ENCODE peak calls at places on chromosome 6, in four cellular contexts. A, U, P and Y are unnamed samples. For H3K9me3 and H3K36me3, the result is how much of the 10 kb centered on the place peaks cover.

GRCh38 chr6:17015551-17016381 is 86.1 kb upstream of the STMND1 start:
- DNase-seq in A (no peak), U (peak), P (no peak), Y (peak)

GRCh38 chr6:161151660-161152526 is 122.0 kb downstream of the AGPAT4 start:
- DNase-seq in A (no peak), U (no peak), P (no peak), Y (no peak)

GRCh38 chr6:2127484-2127911 is 117.9 kb downstream of the GMDS start:
- DNase-seq in A (peak), U (peak), P (no peak), Y (no peak)

GRCh38 chr6:162852810-162853577 is 125.2 kb downstream of the PACRG start:
- DNase-seq in A (no peak), U (no peak), P (no peak), Y (no peak)

GRCh38 chr6:157410088-157410487 is 29.1 kb downstream of the ZDHHC14 start:
- DNase-seq in A (no peak), U (no peak), P (no peak), Y (no peak)

GRCh38 chr6:30744054-30744805 is at the start of gene IER3:
- DNase-seq in A (peak), U (peak), P (peak), Y (peak)

GRCh38 chr6:43491750-43492661 is 14.6 kb downstream of the TJAP1 start:
- DNase-seq in A (peak), U (peak), P (peak), Y (peak)

GRCh38 chr6:153167026-153167891 is 36.2 kb upstream of the RGS17 start:
- DNase-seq in A (no peak), U (no peak), P (no peak), Y (no peak)

GRCh38 chr6:157768304-157768703 is 54.7 kb upstream of the SNX9 start:
- DNase-seq in A (no peak), U (no peak), P (peak), Y (no peak)

GRCh38 chr6:157047328-157047727 is 270.1 kb downstream of the ARID1B start:
- DNase-seq in A (no peak), U (no peak), P (no peak), Y (no peak)

GRCh38 chr6:157552171-157552747 is 171.3 kb downstream of the ZDHHC14 start:
- DNase-seq in A (no peak), U (no peak), P (no peak), Y (no peak)

GRCh38 chr6:128327890-128328289 is 192.5 kb downstream of the PTPRK start:
- DNase-seq in A (no peak), U (no peak), P (peak), Y (no peak)

GRCh38 chr6:135269399-135270005 is 88.4 kb downstream of the MYB start:
- DNase-seq in A (no peak), U (no peak), P (no peak), Y (no peak)

GRCh38 chr6:6515691-6516607 is 72.6 kb upstream of the LY86 start:
- DNase-seq in A (no peak), U (no peak), P (no peak), Y (no peak)

GRCh38 chr6:163490826-163491577 is 76.5 kb downstream of the QKI start:
- DNase-seq in A (peak), U (peak), P (no peak), Y (peak)

GRCh38 chr6:8080338-8081151 is 16.4 kb upstream of the BLOC1S5 start:
- DNase-seq in A (no peak), U (no peak), P (no peak), Y (no peak)

GRCh38 chr6:148027201-148027600 is 315.4 kb upstream of the SASH1 start:
- DNase-seq in A (no peak), U (no peak), P (no peak), Y (no peak)

GRCh38 chr6:118725944-118726343 is 74.6 kb upstream of the CEP85L start:
- DNase-seq in A (no peak), U (no peak), P (no peak), Y (no peak)

GRCh38 chr6:13455604-13456003 is 31.8 kb downstream of the GFOD1 start:
- DNase-seq in A (no peak), U (no peak), P (no peak), Y (no peak)

GRCh38 chr6:13452346-13453171 is 34.8 kb downstream of the GFOD1 start:
- DNase-seq in A (no peak), U (no peak), P (no peak), Y (no peak)

GRCh38 chr6:13453771-13454251 is 33.6 kb downstream of the GFOD1 start:
- DNase-seq in A (no peak), U (no peak), P (no peak), Y (no peak)

GRCh38 chr6:13453172-13453552 is 34.2 kb downstream of the GFOD1 start:
- DNase-seq in A (no peak), U (no peak), P (no peak), Y (no peak)

DNA sequence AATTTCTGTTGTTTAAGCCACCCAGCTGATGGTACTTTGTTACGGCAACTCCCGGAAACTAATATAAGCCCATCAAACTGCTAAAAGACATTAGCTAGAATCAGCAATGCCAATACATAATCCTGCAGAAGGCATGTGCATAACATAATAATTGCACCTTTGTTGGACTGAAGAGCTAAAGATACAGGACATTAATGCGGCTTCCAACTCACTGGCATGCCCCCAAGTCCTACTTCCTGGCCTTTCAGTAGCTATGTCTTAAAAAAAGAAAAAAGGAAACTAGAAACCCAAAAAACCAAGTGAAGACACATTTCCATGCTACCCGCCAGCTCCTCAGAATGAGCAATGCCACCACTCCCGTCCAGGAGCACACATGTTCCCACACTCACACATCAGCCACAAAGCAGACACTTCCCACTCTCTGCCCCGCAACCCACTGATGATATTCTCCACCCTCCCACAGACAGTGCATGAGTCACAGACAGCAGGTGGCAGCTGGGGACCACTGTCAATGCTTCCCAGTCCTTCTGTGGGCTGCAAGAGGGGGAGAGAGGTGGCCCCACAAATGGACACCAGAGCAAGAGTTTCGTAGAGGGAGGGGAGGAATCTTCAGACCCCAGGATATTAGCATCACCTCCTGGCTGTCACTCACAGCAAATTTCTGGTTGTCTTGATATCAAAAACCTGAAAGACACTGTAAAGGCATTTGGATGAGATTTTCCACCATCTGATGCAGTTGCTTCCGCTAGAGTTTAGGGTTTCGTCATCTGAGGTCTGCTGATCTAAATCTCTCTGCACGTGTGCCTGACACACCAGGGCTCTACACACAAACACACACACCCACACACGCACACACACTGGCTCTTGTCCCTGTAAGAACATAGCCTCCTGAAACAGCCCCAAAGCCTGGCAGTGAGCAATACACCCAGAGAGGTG is 32.8 kb downstream of the GFOD1 start:
- DNase-seq in A (peak), U (peak), P (no peak), Y (no peak)
- H3K27ac ChIP-seq in A (peak), U (peak), P (peak), Y (no peak)

DNA sequence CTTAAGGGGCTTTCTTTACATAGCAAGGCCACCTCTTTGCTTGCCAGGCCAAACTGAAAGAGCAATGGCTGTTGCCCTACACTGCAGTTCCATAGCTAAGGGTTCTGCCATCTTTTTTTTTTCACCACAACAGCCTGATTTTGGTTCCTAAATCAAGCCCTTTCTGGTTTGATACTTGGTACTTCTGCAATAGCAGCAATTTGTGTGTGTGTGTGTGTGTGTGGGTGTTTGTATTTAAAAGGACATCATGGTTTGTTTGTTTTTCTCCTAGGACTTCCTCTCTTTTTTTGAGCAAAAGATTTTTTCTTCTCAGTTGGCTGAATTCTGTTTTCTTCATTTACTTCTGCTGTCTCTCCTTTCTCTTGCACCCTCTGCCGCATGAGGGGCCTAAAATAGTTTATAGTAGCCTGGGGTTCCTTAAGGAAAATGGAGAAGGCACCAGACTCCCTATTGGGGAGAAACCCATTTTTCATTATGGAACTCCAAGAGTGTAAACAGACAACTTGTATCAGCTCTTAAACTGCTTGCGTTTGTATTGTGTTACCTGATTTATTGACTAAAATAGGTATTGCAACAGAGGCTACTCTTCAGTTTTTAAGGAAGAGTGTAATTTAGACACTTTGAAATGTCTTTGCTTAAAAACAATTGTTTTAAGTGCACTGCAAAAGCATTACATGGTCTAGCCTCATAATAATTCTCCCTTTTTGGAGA is 12.3 kb upstream of the GCLC start:
- DNase-seq in A (no peak), U (no peak), P (no peak), Y (no peak)
- H3K9me3 ChIP-seq in A (under half), U (under half), P (under half), Y (under half)

GRCh38 chr6:452301-453067 is 60.9 kb downstream of the IRF4 start:
- DNase-seq in A (no peak), U (no peak), P (no peak), Y (no peak)

GRCh38 chr6:449486-450419 is 58.2 kb downstream of the IRF4 start:
- DNase-seq in A (no peak), U (no peak), P (no peak), Y (no peak)

GRCh38 chr6:451336-451735 is 59.8 kb downstream of the IRF4 start:
- DNase-seq in A (no peak), U (no peak), P (no peak), Y (no peak)

GRCh38 chr6:453152-453551 is 61.6 kb downstream of the IRF4 start:
- DNase-seq in A (peak), U (peak), P (no peak), Y (no peak)

DNA sequence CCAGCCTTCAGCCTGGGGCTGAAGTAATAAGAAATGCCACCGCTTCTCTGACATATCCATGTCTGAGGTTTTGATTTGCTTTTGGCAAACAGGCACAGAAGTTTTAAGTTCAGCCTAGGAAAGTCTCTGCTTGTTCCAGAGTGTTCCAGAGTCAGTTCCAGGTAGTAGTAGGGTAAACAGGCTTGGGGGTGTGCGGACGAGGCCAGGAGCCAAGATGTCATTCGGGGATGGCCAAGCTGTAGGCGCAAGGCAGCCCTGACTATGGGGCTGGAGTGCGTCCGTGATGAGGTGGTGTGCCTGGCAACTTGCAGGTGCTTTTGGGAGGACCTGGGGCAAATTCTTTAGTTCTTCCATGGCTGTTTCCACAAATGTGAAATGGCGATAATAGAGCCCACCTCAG is 60.3 kb downstream of the IRF4 start:
- DNase-seq in A (no peak), U (no peak), P (no peak), Y (no peak)
- H3K36me3 ChIP-seq in A (under half), U (under half), P (under half), Y (under half)

DNA sequence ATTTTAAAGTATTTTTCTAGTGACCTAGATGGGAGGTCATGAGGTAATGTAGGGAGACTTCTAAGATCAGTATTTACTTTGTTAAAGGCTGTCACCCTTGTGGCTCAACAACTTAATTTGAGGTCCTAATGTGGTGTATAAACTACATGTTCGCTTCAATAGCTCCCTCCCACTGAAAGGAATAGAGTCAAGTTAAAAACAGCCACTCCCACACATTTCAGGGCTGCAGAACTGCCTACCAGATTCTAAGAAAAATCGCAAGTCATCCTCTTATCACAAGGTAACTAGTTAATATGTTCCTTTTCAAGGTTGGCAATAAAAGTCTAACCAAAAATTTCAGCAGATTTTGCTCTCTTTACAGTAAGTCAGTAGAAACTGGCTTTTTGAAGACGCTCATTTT is 15.1 kb downstream of the GSTA1 start:
- DNase-seq in A (no peak), U (no peak), P (no peak), Y (no peak)
- H3K27ac ChIP-seq in A (no peak), U (no peak), P (no peak), Y (no peak)